ENCODE peak calls at places on chromosomes 2 and 18, in seven cellular contexts. F is CD8-positive, alpha-beta memory T cell; A is bronchial epithelial cell; X is uterus; S is transverse colon; U is esophagus squamous epithelium; V is GM23248. T is an unnamed sample. For H3K27me3, the result is how much of the 10 kb centered on the place peaks cover.

GRCh38 chr2:219461061-219461514 is 26.4 kb downstream of the SPEG start:
- DNase-seq in F (no peak), A (no peak), X (peak), S (no peak), U (no peak), V (no peak), T (peak)

GRCh38 chr2:219125886-219126270 is 34.7 kb downstream of the NHEJ1 start:
- DNase-seq in F (no peak), A (no peak), X (no peak), S (no peak), U (no peak), V (peak), T (no peak)

GRCh38 chr2:160223560-160223959 is 23.5 kb upstream of the ITGB6 start:
- DNase-seq in F (no peak), A (peak), X (no peak), S (no peak), U (no peak), V (no peak), T (no peak)

GRCh38 chr2:174603280-174603679 is 5.7 kb upstream of the WIPF1 start:
- DNase-seq in F (peak), A (peak), X (peak), S (peak), U (no peak), V (peak), T (peak)

GRCh38 chr2:238720232-238720672 is 127.6 kb upstream of the TWIST2 start:
- DNase-seq in F (no peak), A (peak), X (no peak), S (peak), U (no peak), V (peak), T (peak)

GRCh38 chr2:57146951-57147350 is 899.7 kb upstream of the VRK2 start:
- DNase-seq in F (no peak), A (no peak), X (no peak), S (no peak), U (no peak), V (no peak), T (no peak)

GRCh38 chr18:3595282-3596273 is 145.6 kb downstream of the TGIF1 start:
- DNase-seq in F (no peak), A (peak), X (peak), S (peak), U (no peak), V (peak), T (no peak)

GRCh38 chr2:233829193-233830110 is 24.9 kb downstream of the HJURP start:
- DNase-seq in F (peak), A (no peak), X (no peak), S (no peak), U (no peak), V (no peak), T (peak)

GRCh38 chr2:63537306-63537705 is 51.0 kb downstream of the WDPCP start:
- DNase-seq in F (no peak), A (peak), X (no peak), S (no peak), U (no peak), V (peak), T (no peak)

GRCh38 chr2:238130696-238131628 is 7.5 kb upstream of the KLHL30 start:
- DNase-seq in F (peak), A (no peak), X (no peak), S (no peak), U (no peak), V (no peak), T (no peak)

GRCh38 chr2:106163948-106164580 is 30.0 kb downstream of the UXS1 start:
- DNase-seq in F (no peak), A (peak), X (no peak), S (no peak), U (no peak), V (peak), T (no peak)

GRCh38 chr2:96522304-96523203 is 14.0 kb upstream of the ARID5A start:
- DNase-seq in F (no peak), A (no peak), X (no peak), S (no peak), U (no peak), V (no peak), T (peak)

GRCh38 chr2:45674035-45674791 is 22.7 kb downstream of the PRKCE start:
- DNase-seq in F (no peak), A (peak), X (no peak), S (no peak), U (no peak), V (peak), T (no peak)

GRCh38 chr2:216307496-216307895 is 64.8 kb downstream of the MARCHF4 start:
- DNase-seq in F (no peak), A (no peak), X (no peak), S (no peak), U (no peak), V (no peak), T (no peak)

GRCh38 chr2:6535572-6535971 is 330.1 kb downstream of the CMPK2 start:
- DNase-seq in F (no peak), A (no peak), X (no peak), S (no peak), U (no peak), V (no peak), T (no peak)

GRCh38 chr2:149094217-149095015 is 55.9 kb downstream of the LYPD6B start:
- DNase-seq in F (no peak), A (no peak), X (no peak), S (no peak), U (no peak), V (peak), T (no peak)

GRCh38 chr2:196988599-196988998 is 62.1 kb upstream of the PGAP1 start:
- DNase-seq in F (no peak), A (no peak), X (no peak), S (no peak), U (no peak), V (peak), T (no peak)

GRCh38 chr2:75303227-75303626 is 103.9 kb upstream of the TACR1 start:
- DNase-seq in F (no peak), A (peak), X (no peak), S (no peak), U (no peak), V (no peak), T (no peak)

GRCh38 chr2:101204400-101205095 is 48.1 kb upstream of the CNOT11 start:
- DNase-seq in F (no peak), A (no peak), X (no peak), S (no peak), U (no peak), V (peak), T (no peak)

GRCh38 chr2:64708834-64709233 is 55.1 kb upstream of the SERTAD2 start:
- DNase-seq in F (no peak), A (no peak), X (no peak), S (no peak), U (no peak), V (no peak), T (no peak)

GRCh38 chr18:39594206-39594605 is 2028.6 kb upstream of the CELF4 start:
- DNase-seq in F (no peak), A (no peak), X (no peak), S (no peak), U (no peak), V (no peak), T (no peak)

GRCh38 chr2:205390866-205391265 is 291.4 kb upstream of the NRP2 start:
- DNase-seq in F (no peak), A (no peak), X (no peak), S (no peak), U (no peak), V (no peak), T (no peak)

GRCh38 chr2:61943251-61943650 is 37.8 kb downstream of the COMMD1 start:
- DNase-seq in F (no peak), A (no peak), X (no peak), S (no peak), U (no peak), V (peak), T (no peak)

GRCh38 chr2:215654177-215654850 is 218.4 kb upstream of the FN1 start:
- DNase-seq in F (no peak), A (no peak), X (peak), S (no peak), U (no peak), V (peak), T (no peak)

GRCh38 chr18:58338961-58339722 is 289.7 kb downstream of the ALPK2 start:
- DNase-seq in F (no peak), A (peak), X (no peak), S (no peak), U (no peak), V (no peak), T (no peak)

GRCh38 chr18:63069496-63069895 is 250.1 kb downstream of the BCL2 start:
- DNase-seq in F (no peak), A (no peak), X (no peak), S (no peak), U (no peak), V (no peak), T (no peak)

GRCh38 chr2:188573453-188573852 is 281.8 kb downstream of the GULP1 start:
- DNase-seq in F (no peak), A (no peak), X (no peak), S (no peak), U (no peak), V (no peak), T (no peak)

GRCh38 chr18:44816028-44816427 is 135.3 kb downstream of the SETBP1 start:
- DNase-seq in F (no peak), A (no peak), X (no peak), S (no peak), U (no peak), V (no peak), T (no peak)

GRCh38 chr2:9795071-9795470 is 48.2 kb upstream of the TAF1B start:
- DNase-seq in F (no peak), A (no peak), X (no peak), S (no peak), U (no peak), V (no peak), T (no peak)

GRCh38 chr2:129907256-129907973 is 72.1 kb upstream of the RAB6C start:
- DNase-seq in F (no peak), A (no peak), X (no peak), S (no peak), U (no peak), V (no peak), T (no peak)

GRCh38 chr2:109331864-109332848 is 203.2 kb downstream of the SH3RF3 start:
- DNase-seq in F (no peak), A (peak), X (peak), S (peak), U (peak), V (peak), T (peak)

GRCh38 chr2:6968319-6969100 is 51.3 kb downstream of the RNF144A start:
- DNase-seq in F (no peak), A (no peak), X (no peak), S (no peak), U (no peak), V (no peak), T (no peak)

GRCh38 chr2:238277695-238278094 is 10.7 kb downstream of the PER2 start:
- DNase-seq in F (peak), A (no peak), X (no peak), S (no peak), U (no peak), V (no peak), T (peak)

GRCh38 chr2:2831656-2832055 is 500.6 kb upstream of the MYT1L start:
- DNase-seq in F (peak), A (no peak), X (no peak), S (no peak), U (no peak), V (no peak), T (peak)

GRCh38 chr2:111671426-111672150 is 212.4 kb downstream of the ANAPC1 start:
- DNase-seq in F (no peak), A (peak), X (peak), S (peak), U (no peak), V (peak), T (no peak)

GRCh38 chr2:95388878-95389255 is 13.6 kb upstream of the FAHD2A start:
- DNase-seq in F (no peak), A (no peak), X (no peak), S (no peak), U (no peak), V (no peak), T (no peak)

DNA sequence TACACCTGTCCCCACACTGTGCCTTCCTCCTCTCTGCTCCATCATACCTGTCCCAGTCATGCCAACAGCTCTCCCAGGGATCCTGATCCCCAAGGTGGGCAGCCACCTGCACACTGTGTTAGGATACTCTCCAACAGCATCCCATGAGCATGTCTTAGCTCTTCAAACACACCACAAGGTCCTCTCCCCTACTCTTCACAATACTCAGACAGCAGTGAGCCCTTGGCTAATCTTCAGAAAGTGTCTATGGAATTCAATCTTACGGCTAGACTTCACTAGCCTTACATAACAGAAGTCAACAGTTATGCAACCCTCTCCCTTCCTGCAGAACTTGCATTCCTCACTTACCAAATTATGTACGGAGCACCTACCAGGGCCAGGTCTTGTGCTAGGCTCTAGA is 79.9 kb downstream of the MYO5B start:
- DNase-seq in F (no peak), A (peak), X (no peak), S (no peak), U (no peak), V (no peak), T (no peak)
- H3K27me3 ChIP-seq in F (under half), A (under half), X (under half), S (under half), U (under half), V (under half), T (under half)

GRCh38 chr2:67446504-67446911 is 49.4 kb downstream of the ETAA1 start:
- DNase-seq in F (no peak), A (peak), X (no peak), S (no peak), U (no peak), V (no peak), T (no peak)

GRCh38 chr2:67453365-67453764 is 56.2 kb downstream of the ETAA1 start:
- DNase-seq in F (no peak), A (peak), X (no peak), S (no peak), U (no peak), V (peak), T (no peak)

GRCh38 chr2:67451086-67451832 is 54.1 kb downstream of the ETAA1 start:
- DNase-seq in F (no peak), A (peak), X (no peak), S (no peak), U (no peak), V (peak), T (no peak)

GRCh38 chr2:67445652-67446268 is 48.6 kb downstream of the ETAA1 start:
- DNase-seq in F (no peak), A (peak), X (no peak), S (no peak), U (no peak), V (no peak), T (no peak)

GRCh38 chr2:67448648-67449047 is 51.5 kb downstream of the ETAA1 start:
- DNase-seq in F (no peak), A (peak), X (no peak), S (no peak), U (no peak), V (no peak), T (no peak)
- H3K27me3 ChIP-seq in F (under half), A (under half), X (under half), S (under half), U (under half), V (under half), T (under half)

GRCh38 chr2:288743-289361 is 961 bp upstream of the ALKAL2 start:
- DNase-seq in F (no peak), A (no peak), X (peak), S (no peak), U (no peak), V (no peak), T (peak)
- H3K27me3 ChIP-seq in F (under half), A (under half), X (under half), S (half or more), U (under half), V (under half), T (under half)

GRCh38 chr2:66437055-66437454 is 2.1 kb downstream of the MEIS1 start:
- DNase-seq in F (no peak), A (peak), X (no peak), S (no peak), U (no peak), V (peak), T (no peak)
- H3K27me3 ChIP-seq in F (under half), A (under half), X (under half), S (half or more), U (under half), V (under half), T (under half)

DNA sequence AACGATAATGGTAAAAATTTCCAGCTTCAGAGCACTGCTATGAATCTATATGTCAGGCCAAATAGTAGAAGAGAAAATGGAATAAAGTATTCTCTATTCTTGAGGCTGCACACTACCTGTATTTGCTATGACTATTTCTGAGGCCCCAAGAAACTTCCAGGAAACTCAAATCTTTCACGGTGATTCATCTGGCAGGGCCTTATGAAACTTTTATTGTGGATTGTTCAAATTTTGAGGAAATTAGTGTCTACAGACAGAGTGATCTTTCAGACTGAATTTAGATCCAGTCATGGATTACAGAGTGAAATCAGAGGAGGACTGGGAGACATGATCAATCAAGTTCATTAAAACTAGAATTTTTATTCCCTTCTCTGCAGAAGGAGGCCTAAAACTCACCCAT is 4.1 kb upstream of the VSNL1 start:
- DNase-seq in F (no peak), A (peak), X (no peak), S (no peak), U (no peak), V (peak), T (no peak)
- H3K27me3 ChIP-seq in F (under half), A (under half), X (under half), S (under half), U (under half), V (under half), T (under half)